ENCODE peak calls at places on chromosomes 6 and 20, in ten cellular contexts. X is breast epithelium, U is body of pancreas, R is ovary, Y is spleen, J is esophagus squamous epithelium, I is uterus, O is IMR-90, D is adrenal gland, P is tibial nerve. M is an unnamed sample.

GRCh38 chr20:58850693-58851174 is at the start of gene GNAS-AS1:
- DNase-seq in X (peak; percentile 48), U (peak; percentile 83), R (peak; percentile 73), Y (peak; percentile 81), J (no peak), I (peak; percentile 80), O (peak; percentile 87), D (no peak), P (peak; percentile 43), M (peak; percentile 49)

GRCh38 chr6:159066479-159066878 is 21.7 kb upstream of the TAGAP start:
- DNase-seq in X (no peak), U (no peak), R (no peak), Y (no peak), J (no peak), I (peak; percentile 73), O (no peak), D (no peak), P (no peak), M (peak; percentile 39)

GRCh38 chr20:38350879-38351775 is 4.8 kb downstream of the LBP start:
- DNase-seq in X (no peak), U (peak; percentile 38), R (peak; percentile 76), Y (no peak), J (no peak), I (peak; percentile 31), O (no peak), D (peak; percentile 21), P (peak; percentile 58), M (no peak)

GRCh38 chr20:47453167-47453782 is 48.4 kb upstream of the NCOA3 start:
- DNase-seq in X (no peak), U (no peak), R (no peak), Y (no peak), J (no peak), I (no peak), O (peak; percentile 93), D (no peak), P (no peak), M (no peak)

GRCh38 chr20:50652702-50653294 is 38.5 kb downstream of the RIPOR3 start:
- DNase-seq in X (no peak), U (no peak), R (no peak), Y (no peak), J (no peak), I (no peak), O (peak; percentile 77), D (no peak), P (no peak), M (no peak)

GRCh38 chr6:82686719-82687118 is 323.1 kb downstream of the TPBG start:
- DNase-seq in X (no peak), U (no peak), R (no peak), Y (no peak), J (no peak), I (no peak), O (no peak), D (no peak), P (no peak), M (no peak)

GRCh38 chr6:43716099-43716498 is 28.5 kb upstream of the MRPS18A start:
- DNase-seq in X (no peak), U (no peak), R (peak; percentile 69), Y (no peak), J (no peak), I (peak; percentile 74), O (no peak), D (no peak), P (no peak), M (no peak)

GRCh38 chr6:32689531-32690505 is 23.4 kb upstream of the HLA-DQB1 start:
- DNase-seq in X (no peak), U (peak; percentile 13), R (no peak), Y (no peak), J (no peak), I (no peak), O (no peak), D (no peak), P (no peak), M (no peak)

GRCh38 chr20:48805286-48805685 is 22.5 kb downstream of the PREX1 start:
- DNase-seq in X (no peak), U (no peak), R (no peak), Y (peak; percentile 40), J (no peak), I (no peak), O (no peak), D (peak; percentile 26), P (no peak), M (no peak)

GRCh38 chr6:56595490-56596122 is 47.1 kb downstream of the DST start:
- DNase-seq in X (no peak), U (peak; percentile 42), R (peak; percentile 49), Y (no peak), J (no peak), I (peak; percentile 51), O (peak; percentile 30), D (peak; percentile 27), P (no peak), M (peak; percentile 30)

GRCh38 chr6:170068496-170068895 is 222.4 kb downstream of the DLL1 start:
- DNase-seq in X (no peak), U (no peak), R (peak; percentile 5), Y (peak; percentile 51), J (no peak), I (no peak), O (no peak), D (peak; percentile 1), P (no peak), M (no peak)

GRCh38 chr20:15378151-15378550 is 1040.7 kb upstream of the FLRT3 start:
- DNase-seq in X (no peak), U (no peak), R (no peak), Y (no peak), J (no peak), I (no peak), O (no peak), D (no peak), P (no peak), M (no peak)

GRCh38 chr6:143514996-143515760 is 3.7 kb upstream of the FUCA2 start:
- DNase-seq in X (no peak), U (peak; percentile 54), R (peak; percentile 27), Y (no peak), J (no peak), I (no peak), O (no peak), D (peak; percentile 92), P (no peak), M (no peak)

GRCh38 chr6:140002406-140003022 is 628.1 kb upstream of the CITED2 start:
- DNase-seq in X (no peak), U (no peak), R (no peak), Y (no peak), J (no peak), I (no peak), O (peak; percentile 16), D (no peak), P (no peak), M (no peak)

GRCh38 chr20:34552569-34552968 is 5.9 kb upstream of the MAP1LC3A start:
- DNase-seq in X (no peak), U (no peak), R (no peak), Y (no peak), J (no peak), I (no peak), O (no peak), D (no peak), P (no peak), M (no peak)

GRCh38 chr20:34549929-34550305 is 8.6 kb upstream of the MAP1LC3A start:
- DNase-seq in X (no peak), U (no peak), R (no peak), Y (no peak), J (no peak), I (no peak), O (no peak), D (no peak), P (no peak), M (no peak)

GRCh38 chr20:34546751-34547181 is 11.8 kb upstream of the MAP1LC3A start:
- DNase-seq in X (no peak), U (no peak), R (no peak), Y (no peak), J (no peak), I (no peak), O (no peak), D (no peak), P (no peak), M (no peak)

GRCh38 chr20:34547844-34548613 is 10.5 kb upstream of the MAP1LC3A start:
- DNase-seq in X (no peak), U (no peak), R (no peak), Y (no peak), J (no peak), I (no peak), O (no peak), D (no peak), P (no peak), M (no peak)

GRCh38 chr20:34549291-34549928 is 9.1 kb upstream of the MAP1LC3A start:
- DNase-seq in X (no peak), U (peak; percentile 75), R (no peak), Y (no peak), J (no peak), I (no peak), O (peak; percentile 15), D (no peak), P (no peak), M (peak; percentile 63)
- TF ChIP-seq POLR2A in X (no peak), U (no peak), R (no peak), Y (no peak), J (no peak), I (no peak), O (no peak), D (no peak), P (no peak), M (peak; percentile 21)

GRCh38 chr6:1043458-1043836 is 268.5 kb upstream of the FOXQ1 start:
- DNase-seq in X (no peak), U (no peak), R (no peak), Y (no peak), J (no peak), I (no peak), O (no peak), D (no peak), P (no peak), M (no peak)
- H3K27me3 ChIP-seq in X (no peaks in the 10 kb centered on the region), U (no peaks in the 10 kb centered on the region), R (no peaks in the 10 kb centered on the region), Y (peaks cover 4% of the 10 kb centered on the region), J (no peaks in the 10 kb centered on the region), I (no peaks in the 10 kb centered on the region), O (peaks cover 42% of the 10 kb centered on the region), D (peaks cover 3% of the 10 kb centered on the region), P (no peaks in the 10 kb centered on the region), M (no peaks in the 10 kb centered on the region)

GRCh38 chr6:113359155-113360140 is 497.7 kb upstream of the MARCKS start:
- DNase-seq in X (no peak), U (peak; percentile 22), R (no peak), Y (no peak), J (no peak), I (no peak), O (peak; percentile 73), D (no peak), P (no peak), M (no peak)
- H3K4me1 ChIP-seq in X (no peaks in the 10 kb centered on the region), U (peaks cover 9% of the 10 kb centered on the region), R (no peaks in the 10 kb centered on the region), Y (no peaks in the 10 kb centered on the region), J (no peaks in the 10 kb centered on the region), I (no peaks in the 10 kb centered on the region), O (peaks cover 23% of the 10 kb centered on the region), D (no peaks in the 10 kb centered on the region), P (no peaks in the 10 kb centered on the region), M (no peaks in the 10 kb centered on the region)

DNA sequence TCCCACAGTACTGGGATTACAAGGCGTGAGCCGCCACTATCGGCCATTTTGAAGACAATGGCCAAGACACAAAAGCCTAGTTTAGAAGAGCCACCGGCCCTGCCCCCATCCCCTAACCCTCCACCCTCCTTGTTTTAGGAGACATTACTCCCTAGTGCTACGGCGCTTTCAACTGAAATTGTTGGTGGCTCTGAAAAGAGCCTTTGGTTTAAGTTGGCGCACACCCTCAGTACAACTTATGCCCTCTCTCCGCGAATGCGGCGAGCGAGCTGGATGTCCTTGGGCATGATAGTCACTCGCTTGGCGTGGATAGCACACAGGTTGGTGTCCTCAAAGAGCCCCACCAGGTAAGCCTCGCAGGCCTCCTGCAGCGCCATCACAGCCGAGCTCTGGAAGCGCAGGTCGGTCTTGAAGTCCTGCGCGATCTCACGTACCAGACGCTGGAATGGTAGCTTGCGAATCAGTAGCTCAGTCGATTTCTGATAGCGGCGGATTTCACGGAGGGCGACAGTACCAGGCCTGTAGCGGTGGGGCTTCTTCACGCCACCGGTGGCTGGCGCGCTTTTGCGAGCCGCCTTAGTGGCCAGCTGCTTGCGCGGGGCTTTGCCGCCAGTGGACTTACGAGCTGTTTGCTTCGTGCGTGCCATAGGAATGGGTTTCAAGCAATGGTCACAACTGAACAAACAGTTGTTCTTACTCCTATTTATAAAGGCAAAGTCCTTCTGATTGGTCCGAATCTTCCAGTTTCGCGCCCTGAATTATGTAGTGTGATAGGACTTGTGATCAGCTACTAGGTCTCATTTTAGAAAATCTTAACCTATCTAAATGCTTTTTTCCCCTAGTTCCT is 114.8 kb upstream of the BTN3A2 start:
- DNase-seq in X (peak; percentile 77), U (peak; percentile 39), R (no peak), Y (peak; percentile 94), J (no peak), I (peak; percentile 41), O (peak; percentile 73), D (peak; percentile 71), P (no peak), M (peak; percentile 72)
- TF ChIP-seq POLR2A in X (peak; percentile 32), U (peak; percentile 51), R (no peak), Y (no peak), J (no peak), I (peak; percentile 34), O (peak; percentile 89), D (no peak), P (no peak), M (peak; percentile 57)

M was measured in prostate gland.